ENCODE peak calls at places on chromosome 3, in seven cellular contexts. M, F, S, L, X, I and P are unnamed samples. For H3K9me3, the result is how much of the 10 kb centered on the place peaks cover.

GRCh38 chr3:135895106-135895733 is 70.3 kb upstream of the PPP2R3A start:
- DNase-seq in M (peak), F (peak), S (peak), L (peak), X (no peak), I (peak), P (no peak)

GRCh38 chr3:158909870-158910269 is 108.0 kb downstream of the MFSD1 start:
- DNase-seq in M (no peak), F (no peak), S (no peak), L (peak), X (no peak), I (no peak), P (no peak)

GRCh38 chr3:7978104-7978457 is 523.5 kb upstream of the LMCD1 start:
- DNase-seq in M (no peak), F (no peak), S (no peak), L (no peak), X (no peak), I (no peak), P (no peak)

GRCh38 chr3:4741404-4742307 is 237.6 kb upstream of the BHLHE40 start:
- DNase-seq in M (peak), F (peak), S (peak), L (peak), X (no peak), I (no peak), P (no peak)

GRCh38 chr3:169945313-169945712 is 21.3 kb upstream of the SEC62 start:
- DNase-seq in M (peak), F (peak), S (no peak), L (no peak), X (no peak), I (peak), P (no peak)

GRCh38 chr3:195183071-195183776 is 87.7 kb downstream of the XXYLT1 start:
- DNase-seq in M (no peak), F (no peak), S (no peak), L (no peak), X (no peak), I (no peak), P (no peak)

GRCh38 chr3:1805331-1805730 is 293.3 kb upstream of the CNTN4 start:
- DNase-seq in M (no peak), F (no peak), S (no peak), L (no peak), X (no peak), I (no peak), P (no peak)

GRCh38 chr3:151581046-151581445 is 120.2 kb upstream of the IGSF10 start:
- DNase-seq in M (no peak), F (no peak), S (no peak), L (peak), X (no peak), I (no peak), P (no peak)

GRCh38 chr3:157089455-157090221 is 70.3 kb downstream of the CCNL1 start:
- DNase-seq in M (peak), F (peak), S (peak), L (no peak), X (peak), I (peak), P (peak)

GRCh38 chr3:125322166-125322565 is 53.0 kb downstream of the ZNF148 start:
- DNase-seq in M (no peak), F (no peak), S (peak), L (peak), X (no peak), I (no peak), P (no peak)

GRCh38 chr3:151371531-151371930 is 13.0 kb downstream of the P2RY12 start:
- DNase-seq in M (no peak), F (no peak), S (peak), L (no peak), X (no peak), I (no peak), P (no peak)

GRCh38 chr3:45688194-45688881 is 858 bp upstream of the SACM1L start:
- DNase-seq in M (peak), F (peak), S (peak), L (no peak), X (peak), I (peak), P (peak)

GRCh38 chr3:184275961-184276910 is at the start of gene ECE2:
- DNase-seq in M (peak), F (no peak), S (no peak), L (no peak), X (no peak), I (no peak), P (no peak)

GRCh38 chr3:42731476-42732195 is 29.0 kb upstream of the HHATL start:
- DNase-seq in M (no peak), F (peak), S (no peak), L (no peak), X (no peak), I (no peak), P (no peak)

GRCh38 chr3:160618878-160619277 is 53.5 kb upstream of the KPNA4 start:
- DNase-seq in M (no peak), F (no peak), S (peak), L (no peak), X (no peak), I (no peak), P (no peak)

GRCh38 chr3:51544011-51544775 is 5.7 kb downstream of the RAD54L2 start:
- DNase-seq in M (no peak), F (no peak), S (no peak), L (no peak), X (no peak), I (no peak), P (no peak)

GRCh38 chr3:42369304-42369703 is 41.1 kb downstream of the LYZL4 start:
- DNase-seq in M (no peak), F (peak), S (no peak), L (no peak), X (no peak), I (peak), P (no peak)

GRCh38 chr3:151003024-151003771 is 30.7 kb upstream of the CLRN1 start:
- DNase-seq in M (no peak), F (no peak), S (peak), L (peak), X (no peak), I (no peak), P (no peak)

GRCh38 chr3:42589382-42590109 is 1.1 kb upstream of the SS18L2 start:
- DNase-seq in M (no peak), F (no peak), S (no peak), L (no peak), X (no peak), I (no peak), P (no peak)

GRCh38 chr3:58206406-58207011 is 4.3 kb downstream of the DNASE1L3 start:
- DNase-seq in M (no peak), F (no peak), S (peak), L (peak), X (no peak), I (no peak), P (no peak)

GRCh38 chr3:10265833-10266232 is 17.6 kb downstream of the TATDN2 start:
- DNase-seq in M (no peak), F (no peak), S (no peak), L (no peak), X (no peak), I (no peak), P (no peak)

GRCh38 chr3:41327718-41328117 is 128.4 kb downstream of the CTNNB1 start:
- DNase-seq in M (no peak), F (no peak), S (peak), L (peak), X (no peak), I (no peak), P (no peak)

GRCh38 chr3:23804441-23805227 is 1.1 kb upstream of the UBE2E1 start:
- DNase-seq in M (no peak), F (peak), S (no peak), L (no peak), X (no peak), I (no peak), P (no peak)

GRCh38 chr3:158470944-158471638 is 99.9 kb upstream of the MLF1 start:
- DNase-seq in M (no peak), F (no peak), S (peak), L (peak), X (no peak), I (no peak), P (no peak)

GRCh38 chr3:61452536-61452991 is 108.8 kb upstream of the PTPRG start:
- DNase-seq in M (no peak), F (no peak), S (peak), L (peak), X (no peak), I (no peak), P (no peak)

GRCh38 chr3:134449277-134449676 is 36.5 kb downstream of the ANAPC13 start:
- DNase-seq in M (no peak), F (no peak), S (peak), L (no peak), X (no peak), I (peak), P (no peak)

GRCh38 chr3:161423911-161424522 is 52.7 kb upstream of the SPTSSB start:
- DNase-seq in M (peak), F (no peak), S (peak), L (no peak), X (no peak), I (peak), P (no peak)

GRCh38 chr3:146268535-146269219 is 17.8 kb upstream of the PLSCR4 start:
- DNase-seq in M (no peak), F (no peak), S (no peak), L (no peak), X (no peak), I (no peak), P (no peak)

GRCh38 chr3:196754215-196754937 is 14.7 kb downstream of the PAK2 start:
- DNase-seq in M (no peak), F (no peak), S (no peak), L (no peak), X (no peak), I (no peak), P (no peak)
- H3K9me3 ChIP-seq in M (under half), F (under half), S (under half), L (under half), X (under half), I (under half), P (under half)

DNA sequence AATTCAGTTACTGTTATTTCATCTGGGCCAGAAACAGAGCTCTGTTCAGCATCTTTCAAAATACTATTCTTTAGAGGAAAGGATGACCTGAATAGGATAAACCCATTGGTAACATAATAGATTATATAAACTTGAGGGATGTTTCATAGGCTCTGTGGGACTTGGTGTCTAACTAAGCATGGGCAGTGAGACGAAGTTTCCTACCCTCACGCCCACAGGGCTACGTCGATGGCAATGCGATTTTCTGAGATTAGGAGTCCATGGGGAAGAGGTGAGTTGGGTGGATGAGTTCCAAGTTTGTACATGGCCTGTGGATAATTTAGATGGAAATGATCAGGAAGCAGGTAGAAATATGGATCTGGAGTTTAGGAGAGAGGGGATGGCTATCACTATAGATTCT is 115.2 kb upstream of the TBL1XR1 start:
- DNase-seq in M (no peak), F (no peak), S (no peak), L (no peak), X (no peak), I (no peak), P (no peak)
- H3K9me3 ChIP-seq in M (under half), F (under half), S (under half), L (under half), X (under half), I (under half), P (under half)

DNA sequence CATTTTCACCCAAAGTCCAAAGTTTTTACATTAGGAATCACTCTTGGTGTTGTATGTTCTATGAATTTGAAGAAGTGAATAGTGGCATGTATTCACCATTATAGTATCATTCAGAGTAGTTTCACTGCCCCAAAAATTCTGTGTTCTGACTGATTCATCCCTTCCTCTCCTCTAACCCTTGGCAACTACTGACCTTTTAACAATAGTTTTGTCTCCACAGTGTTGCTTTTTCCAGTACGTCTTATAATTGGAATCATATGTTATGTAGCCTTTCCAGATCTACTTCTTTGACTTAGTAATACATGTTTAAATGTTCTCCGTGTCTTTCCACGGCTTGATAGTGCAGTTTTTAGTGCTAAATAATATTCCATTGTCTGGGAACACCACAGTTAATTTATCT is 379.0 kb upstream of the SGO1 start:
- DNase-seq in M (no peak), F (no peak), S (no peak), L (no peak), X (no peak), I (no peak), P (no peak)
- H3K9me3 ChIP-seq in M (under half), F (under half), S (under half), L (under half), X (under half), I (under half), P (under half)

GRCh38 chr3:113314923-113315322 is 103.6 kb downstream of the BOC start:
- DNase-seq in M (no peak), F (no peak), S (no peak), L (no peak), X (no peak), I (no peak), P (no peak)
- H3K9me3 ChIP-seq in M (under half), F (under half), S (under half), L (under half), X (under half), I (under half), P (under half)

DNA sequence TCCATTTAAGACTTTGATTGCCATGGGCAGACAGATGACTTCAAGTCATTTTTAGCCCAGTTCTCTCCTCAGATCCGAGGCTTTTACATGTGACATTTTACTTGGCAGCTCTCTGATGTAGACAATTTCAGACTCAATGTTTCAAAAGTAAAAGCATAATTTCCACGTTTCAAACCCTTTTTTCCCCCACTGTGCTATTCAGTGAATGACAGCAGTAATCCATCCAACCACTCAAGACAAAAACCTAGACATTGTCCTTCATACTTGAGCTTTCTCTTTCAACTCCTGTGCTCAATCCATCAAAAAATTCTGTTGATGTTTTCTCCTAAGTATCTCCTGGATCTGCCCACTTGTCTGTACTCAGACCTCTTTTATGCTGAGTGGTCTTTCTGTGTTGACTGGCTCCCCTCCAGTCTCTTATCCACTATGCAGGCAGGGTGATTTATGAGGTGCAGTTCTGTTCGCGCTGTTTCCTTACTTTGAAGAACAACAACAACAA is 214.7 kb downstream of the CHL1 start:
- DNase-seq in M (no peak), F (no peak), S (no peak), L (no peak), X (no peak), I (no peak), P (no peak)
- H3K9me3 ChIP-seq in M (under half), F (under half), S (under half), L (under half), X (under half), I (under half), P (under half)

GRCh38 chr3:101388706-101389105 is 68.3 kb upstream of the IMPG2 start:
- DNase-seq in M (no peak), F (no peak), S (no peak), L (no peak), X (no peak), I (no peak), P (no peak)

GRCh38 chr3:101387351-101387750 is 67.0 kb upstream of the IMPG2 start:
- DNase-seq in M (no peak), F (no peak), S (no peak), L (no peak), X (no peak), I (no peak), P (no peak)

GRCh38 chr3:101391413-101391812 is 71.0 kb upstream of the IMPG2 start:
- DNase-seq in M (no peak), F (no peak), S (no peak), L (no peak), X (no peak), I (no peak), P (no peak)
- H3K9me3 ChIP-seq in M (under half), F (under half), S (under half), L (under half), X (under half), I (under half), P (under half)

DNA sequence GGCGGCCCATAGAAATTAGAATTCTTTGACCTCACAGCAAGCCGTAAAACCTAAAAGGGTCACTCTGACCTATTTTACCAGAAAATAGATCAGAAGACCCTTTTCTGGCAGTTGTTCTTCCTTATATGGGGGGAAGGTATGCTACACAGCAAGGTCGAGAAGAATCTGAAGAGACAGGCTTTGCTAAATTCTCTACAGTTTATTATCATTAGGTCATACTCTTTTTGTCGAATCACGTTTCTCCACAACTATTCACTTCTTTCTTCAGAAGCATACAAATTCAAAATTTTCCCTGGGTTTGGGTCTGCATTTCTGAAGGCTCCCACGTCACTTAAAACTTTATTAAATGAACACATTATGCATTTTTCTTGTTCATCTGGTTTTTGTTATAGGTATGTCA is 229.5 kb upstream of the GRM7 start:
- DNase-seq in M (no peak), F (no peak), S (no peak), L (no peak), X (no peak), I (no peak), P (no peak)
- H3K9me3 ChIP-seq in M (under half), F (under half), S (under half), L (under half), X (under half), I (under half), P (under half)

GRCh38 chr3:38468811-38469210 is 15.1 kb downstream of the ACVR2B start:
- DNase-seq in M (no peak), F (no peak), S (no peak), L (no peak), X (no peak), I (no peak), P (no peak)
- H3K9me3 ChIP-seq in M (under half), F (under half), S (under half), L (under half), X (under half), I (under half), P (under half)